ENCODE peak calls at places on chromosomes 2 and 18, in seven cellular contexts. I is neural crest cell; P is tibial artery; F is fibroblast of lung; W is heart left ventricle; U is progenitor cell of endocrine pancreas; L is CD8-positive, alpha-beta T cell. Z is an unnamed sample.
A peak's percentile ranks its signal among the peaks of the same experiment; 100 is the strongest.

GRCh38 chr2:19899853-19900525 is 1.8 kb downstream of the TTC32 start:
- DNase-seq in U (no peak), P (no peak), L (no peak), I (no peak), F (no peak), W (no peak), Z (no peak)

GRCh38 chr2:235642446-235643107 is 148.7 kb downstream of the AGAP1 start:
- DNase-seq in I (no peak), W (peak; percentile 80), P (no peak), F (peak; percentile 74), L (no peak), U (no peak), Z (no peak)

GRCh38 chr2:140997997-140998396 is 1132.8 kb downstream of the LRP1B start:
- DNase-seq in F (no peak), W (no peak), P (no peak), I (no peak), U (no peak), L (no peak), Z (no peak)

GRCh38 chr2:105774781-105775337 is 30.1 kb downstream of the NCK2 start:
- DNase-seq in P (no peak), I (no peak), F (no peak), L (no peak), U (no peak), W (no peak), Z (no peak)

GRCh38 chr18:58915006-58915799 is 50.5 kb downstream of the ZNF532 start:
- DNase-seq in W (no peak), F (no peak), U (no peak), P (no peak), I (no peak), L (no peak), Z (no peak)

GRCh38 chr2:223076573-223076972 is 24.6 kb downstream of the KCNE4 start:
- DNase-seq in I (no peak), F (no peak), L (no peak), P (no peak), U (no peak), W (no peak), Z (no peak)

GRCh38 chr2:10239561-10239967 is 63.1 kb upstream of the HPCAL1 start:
- DNase-seq in P (peak; percentile 56), L (no peak), I (no peak), F (no peak), U (no peak), W (no peak), Z (no peak)

GRCh38 chr2:37865640-37866039 is 59.4 kb upstream of the RMDN2 start:
- DNase-seq in F (no peak), P (no peak), U (no peak), L (no peak), W (no peak), I (no peak), Z (no peak)

GRCh38 chr2:69119541-69119940 is 106.6 kb downstream of the ANTXR1 start:
- DNase-seq in I (no peak), U (no peak), P (no peak), L (no peak), F (no peak), W (no peak), Z (no peak)

GRCh38 chr18:43122955-43123354 is 7.5 kb upstream of the RIT2 start:
- DNase-seq in F (no peak), L (no peak), W (no peak), U (no peak), P (no peak), I (no peak), Z (no peak)

GRCh38 chr18:3211236-3211992 is 8.4 kb downstream of the MYOM1 start:
- DNase-seq in I (no peak), W (no peak), U (no peak), F (peak; percentile 51), P (no peak), L (no peak), Z (no peak)

GRCh38 chr18:76401496-76401895 is 93.5 kb downstream of the ZNF516 start:
- DNase-seq in F (no peak), L (no peak), W (no peak), P (no peak), U (no peak), I (no peak), Z (no peak)

GRCh38 chr2:15934291-15934945 is 5.9 kb upstream of the MYCN start:
- DNase-seq in W (no peak), U (no peak), L (no peak), I (no peak), P (no peak), F (no peak), Z (no peak)

GRCh38 chr2:172102159-172102857 is 392 bp downstream of the DLX2 start:
- DNase-seq in L (peak; percentile 56), I (no peak), P (no peak), W (no peak), U (no peak), F (no peak), Z (peak; percentile 31)

GRCh38 chr2:217223222-217223930 is 363.5 kb upstream of the TNP1 start:
- DNase-seq in F (peak; percentile 98), I (no peak), U (no peak), W (peak; percentile 62), P (no peak), L (no peak), Z (no peak)

GRCh38 chr2:71558300-71559051 is 105.1 kb downstream of the DYSF start:
- DNase-seq in L (no peak), W (no peak), U (no peak), F (no peak), I (no peak), P (no peak), Z (no peak)

DNA sequence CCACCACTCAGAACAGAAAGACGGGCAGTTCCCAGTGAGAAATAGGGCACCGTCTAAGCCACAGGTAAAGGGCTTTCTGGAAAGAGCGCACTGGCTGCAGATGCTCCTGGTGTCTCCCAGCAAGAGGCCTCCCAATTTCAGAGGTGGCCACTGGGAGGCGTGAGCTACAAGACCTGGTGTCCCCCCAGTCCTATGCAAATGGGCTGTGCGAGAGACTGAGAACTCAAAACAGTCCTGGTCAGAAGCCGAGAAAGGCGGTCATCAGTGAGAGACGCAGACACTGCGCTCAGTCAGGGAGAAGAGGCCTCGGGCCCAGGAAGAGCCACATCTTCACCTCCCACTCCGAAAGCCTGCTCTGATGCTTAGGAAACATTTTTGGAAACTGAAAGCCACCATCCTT is 179.5 kb downstream of the EIPR1 start:
- DNase-seq in I (peak; percentile 34), P (no peak), U (no peak), L (no peak), F (no peak), W (no peak), Z (peak; percentile 18)
- TF ChIP-seq CTCF in I (no peak), P (no peak), U (no peak), L (no peak), F (no peak), W (no peak), Z (no peak)

GRCh38 chr18:37483221-37483971 is 82.2 kb downstream of the CELF4 start:
- DNase-seq in I (peak; percentile 47), L (no peak), W (no peak), P (no peak), F (peak; percentile 35), U (peak; percentile 50), Z (peak; percentile 80)

GRCh38 chr18:37486848-37487247 is 78.8 kb downstream of the CELF4 start:
- DNase-seq in W (no peak), I (no peak), U (no peak), F (no peak), L (no peak), P (no peak), Z (no peak)

GRCh38 chr18:37483984-37484892 is 81.4 kb downstream of the CELF4 start:
- DNase-seq in I (no peak), U (no peak), F (no peak), P (no peak), W (no peak), L (no peak), Z (no peak)

GRCh38 chr18:37487400-37487831 is 78.2 kb downstream of the CELF4 start:
- DNase-seq in F (no peak), L (no peak), U (no peak), I (no peak), P (no peak), W (no peak), Z (no peak)

DNA sequence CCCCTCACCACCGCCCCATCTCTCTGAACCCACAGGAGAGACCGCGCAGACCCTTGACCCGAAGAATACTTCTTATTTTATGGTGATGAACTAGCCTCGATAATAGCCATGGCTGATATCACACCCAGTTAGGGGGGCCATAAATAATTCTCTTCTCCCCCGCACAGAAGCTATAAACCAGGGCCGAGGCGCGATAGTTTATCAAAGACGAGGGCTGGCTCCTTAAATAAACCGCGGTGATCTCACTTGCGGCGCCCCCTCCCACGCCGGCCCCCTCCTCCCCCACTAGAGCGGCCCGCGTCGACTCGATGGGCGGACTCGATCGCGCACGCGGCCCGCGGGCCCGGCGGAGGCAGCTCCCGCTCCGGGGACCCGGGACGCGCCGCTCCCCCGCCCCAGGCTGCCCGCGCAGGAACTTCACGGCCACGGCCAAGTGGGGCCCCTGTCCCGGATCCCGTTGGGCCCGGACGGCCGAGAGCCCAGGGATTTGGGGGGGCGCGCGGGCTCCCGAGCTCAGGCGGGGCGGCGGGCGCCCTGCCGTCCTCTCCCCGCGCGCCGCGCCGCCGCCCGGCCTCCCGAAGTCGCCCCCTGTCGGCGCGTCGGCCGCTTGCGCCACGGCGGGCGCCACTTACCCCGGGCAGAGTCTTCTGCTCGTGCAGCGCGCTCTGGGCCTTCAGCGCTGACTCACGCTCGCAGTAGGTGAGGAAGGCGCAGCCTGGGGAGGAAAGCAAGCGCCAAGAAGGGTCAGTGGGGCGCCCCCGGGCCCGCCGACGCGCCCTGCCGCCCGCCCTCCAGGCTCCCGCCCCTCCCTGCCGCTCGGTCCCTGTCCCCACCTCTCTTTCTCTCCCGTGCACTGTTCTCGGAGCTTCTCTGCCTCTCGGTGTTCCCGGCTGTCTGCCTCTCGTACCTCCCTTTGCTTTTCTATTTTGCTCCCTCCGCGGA is 80.4 kb downstream of the CELF4 start:
- DNase-seq in W (no peak), I (peak; percentile 42), U (peak; percentile 39), P (no peak), L (no peak), F (peak; percentile 4), Z (no peak)
- TF ChIP-seq CTCF in W (peak; percentile 49), I (peak; percentile 67), U (peak; percentile 65), P (no peak), L (no peak), F (no peak), Z (peak; percentile 51)

GRCh38 chr2:121830809-121831208 is 75.4 kb downstream of the TSN start:
- DNase-seq in W (no peak), F (no peak), P (no peak), U (no peak), I (no peak), L (no peak), Z (no peak)
- TF ChIP-seq CTCF in W (no peak), F (no peak), P (no peak), U (no peak), I (no peak), L (no peak), Z (no peak)

GRCh38 chr2:196618661-196619060 is 20.9 kb upstream of the CCDC150 start:
- DNase-seq in F (no peak), I (no peak), U (no peak), W (no peak), P (no peak), L (no peak), Z (no peak)

GRCh38 chr2:196609806-196610205 is 29.7 kb upstream of the CCDC150 start:
- DNase-seq in L (no peak), F (no peak), I (no peak), P (no peak), U (no peak), W (no peak), Z (no peak)

GRCh38 chr2:196617430-196617829 is 22.1 kb upstream of the CCDC150 start:
- DNase-seq in L (no peak), W (no peak), F (no peak), P (no peak), I (no peak), U (no peak), Z (no peak)

GRCh38 chr2:196610796-196611195 is 28.7 kb upstream of the CCDC150 start:
- DNase-seq in I (no peak), W (no peak), L (no peak), P (no peak), U (no peak), F (no peak), Z (no peak)

GRCh38 chr2:196613302-196613701 is 26.2 kb upstream of the CCDC150 start:
- DNase-seq in P (no peak), U (no peak), W (no peak), I (no peak), L (no peak), F (no peak), Z (no peak)
- TF ChIP-seq CTCF in P (no peak), U (peak; percentile 16), W (no peak), I (peak; percentile 47), L (no peak), F (no peak), Z (no peak)